ENCODE peak calls at places on chromosomes 11 and 22, in four cellular contexts. A is head of caudate nucleus; I is CD8-positive, alpha-beta memory T cell; J is amniotic stem cell. P is an unnamed sample.

GRCh38 chr22:49564666-49565515 is 262.8 kb downstream of the BRD1 start:
- DNase-seq in A (no peak), I (no peak), J (no peak), P (no peak)

GRCh38 chr11:18312012-18312411 is 9.9 kb downstream of the HPS5 start:
- DNase-seq in A (no peak), I (no peak), J (no peak), P (no peak)

GRCh38 chr11:132028380-132029240 is 658.2 kb downstream of the NTM start:
- DNase-seq in A (peak), I (no peak), J (no peak), P (no peak)

GRCh38 chr11:65437436-65438227 is 15.0 kb downstream of the NEAT1 start:
- DNase-seq in A (no peak), I (peak), J (no peak), P (no peak)

GRCh38 chr11:34640050-34640971 is 19.4 kb downstream of the EHF start:
- DNase-seq in A (no peak), I (no peak), J (no peak), P (no peak)

GRCh38 chr11:116701876-116702275 is 70.9 kb downstream of the BUD13 start:
- DNase-seq in A (no peak), I (no peak), J (no peak), P (no peak)

GRCh38 chr11:83007909-83008580 is 63.7 kb downstream of the RAB30 start:
- DNase-seq in A (peak), I (no peak), J (no peak), P (no peak)

GRCh38 chr22:19810381-19811141 is 44.1 kb downstream of the GNB1L start:
- DNase-seq in A (no peak), I (no peak), J (no peak), P (peak)

GRCh38 chr22:49951001-49951677 is 9.4 kb upstream of the PIM3 start:
- DNase-seq in A (no peak), I (no peak), J (no peak), P (peak)